ENCODE peak calls at places on chromosomes 16 and 17, in eight cellular contexts. U, O, X, W, F, Z, L and P are unnamed samples.

GRCh38 chr17:68910256-68910705 is 44.9 kb downstream of the ABCA8 start:
- DNase-seq in Z (peak), F (no peak), O (no peak), U (no peak), X (no peak), W (no peak), L (peak), P (no peak)

GRCh38 chr16:50265260-50265659 is 1.1 kb upstream of the ADCY7 start:
- DNase-seq in F (peak), L (no peak), U (peak), X (no peak), Z (peak), W (peak), O (peak), P (peak)

GRCh38 chr16:54633943-54634362 is 296.7 kb upstream of the IRX5 start:
- DNase-seq in X (no peak), Z (peak), U (no peak), L (no peak), W (peak), O (no peak), F (peak), P (no peak)

GRCh38 chr17:292531-293382 is 59.9 kb downstream of the RPH3AL start:
- DNase-seq in W (no peak), X (no peak), F (no peak), L (no peak), Z (no peak), U (no peak), O (no peak), P (no peak)

GRCh38 chr16:67594956-67595355 is 32.6 kb downstream of the CTCF start:
- DNase-seq in U (no peak), F (no peak), X (no peak), W (no peak), O (no peak), L (no peak), Z (peak), P (no peak)

GRCh38 chr17:7011942-7012254 is 526 bp upstream of the RNASEK start:
- DNase-seq in F (no peak), O (no peak), L (no peak), X (no peak), W (no peak), U (no peak), Z (no peak), P (no peak)

GRCh38 chr17:14737984-14738651 is 437.2 kb downstream of the HS3ST3B1 start:
- DNase-seq in X (no peak), L (peak), F (peak), W (no peak), Z (peak), U (no peak), O (no peak), P (no peak)

GRCh38 chr17:34472363-34472762 is 107.0 kb upstream of the TMEM132E start:
- DNase-seq in L (no peak), Z (no peak), F (no peak), U (no peak), O (no peak), X (no peak), W (no peak), P (no peak)

GRCh38 chr16:59259074-59259963 is 525.2 kb upstream of the GOT2 start:
- DNase-seq in F (no peak), W (no peak), O (no peak), L (no peak), Z (peak), X (no peak), U (no peak), P (no peak)

GRCh38 chr17:15492186-15492585 is 24.8 kb upstream of the CDRT4 start:
- DNase-seq in F (no peak), U (no peak), W (no peak), O (no peak), Z (no peak), X (no peak), L (no peak), P (no peak)

GRCh38 chr17:5661486-5662125 is 77.3 kb upstream of the NLRP1 start:
- DNase-seq in U (no peak), X (no peak), F (no peak), Z (no peak), W (no peak), L (no peak), O (no peak), P (no peak)

GRCh38 chr17:44797809-44798208 is 32.3 kb downstream of the GJC1 start:
- DNase-seq in U (no peak), O (no peak), L (no peak), F (no peak), Z (peak), W (no peak), X (no peak), P (no peak)

GRCh38 chr16:20773679-20774078 is 9.9 kb downstream of the ACSM3 start:
- DNase-seq in Z (no peak), F (no peak), O (no peak), W (no peak), U (no peak), X (no peak), L (no peak), P (no peak)

GRCh38 chr17:64269687-64270649 is 6.9 kb upstream of the TEX2 start:
- DNase-seq in W (no peak), X (no peak), U (no peak), Z (no peak), F (no peak), O (no peak), L (no peak), P (no peak)